ENCODE peak calls at places on chromosome 6, in six cellular contexts. L, Z, J, I, M and Q are unnamed samples.

GRCh38 chr6:147077251-147077650 is 127.0 kb upstream of the STXBP5 start:
- DNase-seq in L (no peak), Z (no peak), J (peak), I (no peak), M (no peak), Q (no peak)

GRCh38 chr6:14060971-14061370 is 56.6 kb upstream of the CD83 start:
- DNase-seq in L (no peak), Z (no peak), J (no peak), I (no peak), M (no peak), Q (no peak)

GRCh38 chr6:23180504-23181293 is 611.3 kb downstream of the HDGFL1 start:
- DNase-seq in L (peak), Z (no peak), J (peak), I (peak), M (no peak), Q (peak)

GRCh38 chr6:151523034-151523433 is 29.2 kb downstream of the CCDC170 start:
- DNase-seq in L (no peak), Z (no peak), J (no peak), I (no peak), M (no peak), Q (no peak)

GRCh38 chr6:71199796-71200195 is 88.8 kb upstream of the OGFRL1 start:
- DNase-seq in L (no peak), Z (no peak), J (no peak), I (no peak), M (no peak), Q (no peak)

GRCh38 chr6:157838718-157839430 is 15.8 kb downstream of the SNX9 start:
- DNase-seq in L (no peak), Z (no peak), J (no peak), I (no peak), M (no peak), Q (no peak)

GRCh38 chr6:100376103-100376502 is 88.6 kb downstream of the SIM1 start:
- DNase-seq in L (no peak), Z (no peak), J (no peak), I (peak), M (no peak), Q (no peak)

GRCh38 chr6:34383171-34383631 is 9.3 kb downstream of the NUDT3 start:
- DNase-seq in L (peak), Z (no peak), J (no peak), I (no peak), M (no peak), Q (no peak)

GRCh38 chr6:119303164-119303887 is 46.2 kb downstream of the MAN1A1 start:
- DNase-seq in L (peak), Z (no peak), J (no peak), I (no peak), M (no peak), Q (no peak)

GRCh38 chr6:99836471-99836870 is 157.6 kb downstream of the MCHR2 start:
- DNase-seq in L (no peak), Z (no peak), J (no peak), I (no peak), M (no peak), Q (no peak)

GRCh38 chr6:135117413-135117968 is 62.9 kb upstream of the HBS1L start:
- DNase-seq in L (no peak), Z (peak), J (no peak), I (no peak), M (no peak), Q (no peak)

GRCh38 chr6:28474441-28475219 is 31.3 kb upstream of the ZSCAN23 start:
- DNase-seq in L (peak), Z (peak), J (no peak), I (peak), M (no peak), Q (no peak)

GRCh38 chr6:72554203-72554564 is 67.7 kb upstream of the KCNQ5 start:
- DNase-seq in L (no peak), Z (no peak), J (no peak), I (no peak), M (no peak), Q (no peak)
- H3K4me3 ChIP-seq in L (no peak), Z (no peak), J (no peak), I (no peak), M (no peak), Q (no peak)

DNA sequence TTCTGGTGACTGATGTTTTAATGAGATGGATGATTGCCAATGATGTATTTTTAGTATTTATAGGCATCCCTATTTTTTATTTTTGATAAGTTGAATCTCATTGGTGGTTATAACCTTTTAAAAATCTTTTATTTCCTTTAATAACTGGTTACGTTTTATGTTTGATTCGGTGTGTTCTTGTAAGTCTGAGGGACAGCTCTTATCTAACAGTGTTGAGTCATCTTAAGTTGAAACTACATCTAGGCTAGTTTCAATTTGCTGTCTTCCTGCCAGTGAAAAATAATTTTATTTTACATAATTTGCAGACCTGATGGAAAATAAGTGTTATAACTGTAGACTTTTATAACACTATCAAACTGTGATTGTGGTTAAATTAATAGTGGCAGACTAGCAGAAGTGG is 4.6 kb downstream of the AFDN start:
- DNase-seq in L (peak), Z (no peak), J (no peak), I (no peak), M (no peak), Q (no peak)
- H3K4me3 ChIP-seq in L (no peak), Z (no peak), J (no peak), I (no peak), M (no peak), Q (no peak)

GRCh38 chr6:27281569-27281968 is 30.5 kb downstream of the POM121L2 start:
- DNase-seq in L (no peak), Z (no peak), J (no peak), I (no peak), M (no peak), Q (no peak)
- H3K4me3 ChIP-seq in L (no peak), Z (no peak), J (no peak), I (no peak), M (no peak), Q (no peak)

GRCh38 chr6:36355819-36356218 is 19.1 kb upstream of the BNIP5 start:
- DNase-seq in L (no peak), Z (no peak), J (no peak), I (no peak), M (no peak), Q (no peak)
- H3K4me3 ChIP-seq in L (no peak), Z (no peak), J (no peak), I (no peak), M (no peak), Q (no peak)